ENCODE peak calls at places on chromosomes 3 and 15, in four cellular contexts. F is neuronal stem cell, I is SK-N-SH, T is ovary. E is an unnamed sample. For H3K4me1, the result is how much of the 10 kb centered on the place peaks cover.

GRCh38 chr3:108283006-108283405 is 13.3 kb upstream of the HHLA2 start:
- DNase-seq in F (no peak), T (no peak), I (no peak), E (no peak)

GRCh38 chr15:31977812-31978662 is 52.3 kb upstream of the CHRNA7 start:
- DNase-seq in T (peak), I (peak), F (peak), E (peak)

GRCh38 chr15:79299836-79300235 is 11.1 kb upstream of the TMED3 start:
- DNase-seq in I (no peak), T (no peak), F (no peak), E (no peak)

GRCh38 chr15:66922608-66923007 is 142.8 kb upstream of the SMAD3 start:
- DNase-seq in T (no peak), I (no peak), F (no peak), E (no peak)

GRCh38 chr3:160193644-160194192 is 31.5 kb upstream of the C3orf80 start:
- DNase-seq in F (no peak), I (no peak), T (no peak), E (no peak)

GRCh38 chr15:31379042-31379441 is 52.4 kb downstream of the KLF13 start:
- DNase-seq in T (no peak), F (no peak), I (no peak), E (no peak)

GRCh38 chr15:48473667-48474066 is 142.4 kb downstream of the DUT start:
- DNase-seq in I (no peak), T (no peak), F (no peak), E (no peak)

GRCh38 chr3:127757979-127758378 is 64.3 kb downstream of the MGLL start:
- DNase-seq in F (no peak), T (no peak), I (no peak), E (no peak)

GRCh38 chr15:64009798-64010241 is 36.5 kb downstream of the DAPK2 start:
- DNase-seq in T (no peak), I (no peak), F (no peak), E (no peak)

GRCh38 chr3:173690542-173690941 is 293.0 kb downstream of the NLGN1 start:
- DNase-seq in T (no peak), I (no peak), F (no peak), E (no peak)

GRCh38 chr3:38986901-38987300 is 64.8 kb downstream of the SCN11A start:
- DNase-seq in T (no peak), F (no peak), I (no peak), E (no peak)

GRCh38 chr3:127722928-127723603 is 50.3 kb downstream of the ABTB1 start:
- DNase-seq in T (peak), I (peak), F (peak), E (no peak)

GRCh38 chr3:10370429-10370828 is 49.5 kb upstream of the SEC13 start:
- DNase-seq in T (no peak), I (peak), F (no peak), E (no peak)

GRCh38 chr3:38397320-38397719 is 50.7 kb downstream of the XYLB start:
- DNase-seq in T (no peak), I (no peak), F (peak), E (no peak)

DNA sequence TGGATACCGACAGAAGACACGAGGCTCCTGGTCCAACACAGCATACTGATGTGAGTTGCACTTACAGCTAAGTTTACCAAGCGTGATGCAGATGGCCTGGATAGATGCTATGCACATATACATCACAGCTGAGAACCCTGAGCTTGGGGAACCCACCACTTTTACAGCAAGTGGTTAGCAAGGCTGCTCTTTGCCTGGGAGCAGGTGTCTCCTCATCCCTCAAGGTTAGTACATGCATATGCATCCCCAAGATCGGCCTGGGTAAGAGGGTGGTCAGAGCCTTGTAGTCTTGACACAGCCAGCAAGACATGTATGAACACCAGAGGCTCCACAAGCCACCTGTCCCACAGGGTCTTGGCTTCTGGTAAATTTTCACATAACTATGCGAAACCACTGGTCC is 28.3 kb downstream of the LRRC2 start:
- DNase-seq in F (no peak), T (no peak), I (no peak), E (no peak)
- H3K4me1 ChIP-seq in F (under half), T (under half), I (under half), E (under half)

GRCh38 chr3:99921377-99921695 is 103.7 kb downstream of the CMSS1 start:
- DNase-seq in F (no peak), I (no peak), T (no peak), E (no peak)
- H3K4me1 ChIP-seq in F (under half), I (under half), T (under half), E (under half)

DNA sequence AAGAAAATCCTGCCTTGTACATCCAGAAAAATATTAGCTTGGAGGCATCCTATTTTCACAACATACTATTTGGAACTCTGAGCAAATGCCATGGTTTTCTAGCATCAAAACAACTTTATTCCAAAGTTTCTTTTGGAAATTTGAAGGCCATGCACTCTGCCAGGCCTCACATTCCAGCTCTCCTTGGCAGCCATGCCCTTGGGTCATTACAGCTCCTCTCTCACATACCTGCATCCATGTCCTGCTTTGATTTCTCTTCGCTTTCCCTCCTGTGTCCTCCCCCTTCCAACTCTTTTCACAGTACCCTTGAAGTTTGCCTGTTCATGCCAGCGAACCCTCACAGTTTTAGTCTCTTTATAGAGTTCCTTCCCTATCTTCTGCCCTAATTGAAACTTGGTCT is 70.9 kb upstream of the TPRG1 start:
- DNase-seq in T (no peak), F (no peak), I (no peak), E (no peak)
- H3K4me1 ChIP-seq in T (under half), F (under half), I (under half), E (under half)

GRCh38 chr3:134326126-134326525 is 48.1 kb downstream of the AMOTL2 start:
- DNase-seq in T (no peak), F (no peak), I (no peak), E (no peak)
- H3K4me1 ChIP-seq in T (under half), F (under half), I (under half), E (under half)

GRCh38 chr3:100271522-100271921 is 10.7 kb downstream of the TBC1D23 start:
- DNase-seq in I (no peak), T (no peak), F (no peak), E (no peak)
- H3K4me1 ChIP-seq in I (under half), T (under half), F (under half), E (under half)

GRCh38 chr15:40439461-40440299 is 1.1 kb upstream of the BAHD1 start:
- DNase-seq in F (no peak), I (peak), T (peak), E (peak)

GRCh38 chr15:40441736-40442531 is 1.2 kb downstream of the BAHD1 start:
- DNase-seq in T (peak), F (no peak), I (peak), E (peak)

GRCh38 chr15:40440300-40441011 is at the start of gene BAHD1:
- DNase-seq in F (peak), T (peak), I (peak), E (peak)

GRCh38 chr15:40443255-40443654 is 2.5 kb downstream of the BAHD1 start:
- DNase-seq in T (no peak), F (no peak), I (no peak), E (no peak)

DNA sequence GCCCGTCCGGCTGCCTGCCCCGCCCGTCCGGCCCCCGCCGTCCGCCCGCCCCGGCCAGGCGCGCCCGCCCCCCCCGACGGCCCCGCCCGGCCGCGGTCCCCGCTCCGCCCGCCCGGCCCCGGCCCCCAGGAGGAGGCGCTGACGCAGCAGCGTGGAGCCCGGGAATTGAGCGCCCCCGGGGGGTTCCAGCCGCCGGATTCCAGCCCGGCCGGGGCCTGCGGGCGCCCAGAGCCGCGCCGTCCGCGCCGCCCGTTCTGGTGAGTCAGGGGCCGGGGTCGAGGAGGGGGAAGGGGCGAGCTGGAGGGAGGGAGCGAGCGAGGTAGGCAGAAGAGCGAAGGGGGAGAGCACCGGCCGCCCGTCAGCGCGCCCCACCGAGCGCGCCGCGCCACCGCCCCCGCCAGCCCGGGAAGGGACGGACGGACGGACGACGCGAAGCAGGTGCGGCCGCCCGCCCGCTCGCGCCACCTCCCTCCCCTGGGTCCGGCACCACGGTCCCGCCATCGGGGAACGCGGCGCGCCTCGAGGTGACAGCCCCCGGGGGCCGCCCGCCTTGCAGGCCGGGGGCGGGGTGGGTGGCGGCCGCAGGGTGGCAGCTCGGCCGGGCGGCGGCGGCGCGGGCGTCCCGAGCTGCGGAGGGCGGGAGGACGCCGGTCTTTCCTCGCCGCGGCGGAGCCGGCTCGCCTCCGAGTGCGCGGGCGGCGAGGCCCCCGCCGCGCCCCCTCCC is 421 bp downstream of the BAHD1 start:
- DNase-seq in F (peak), I (no peak), T (no peak), E (no peak)
- H3K4me1 ChIP-seq in F (half or more), I (under half), T (under half), E (half or more)

DNA sequence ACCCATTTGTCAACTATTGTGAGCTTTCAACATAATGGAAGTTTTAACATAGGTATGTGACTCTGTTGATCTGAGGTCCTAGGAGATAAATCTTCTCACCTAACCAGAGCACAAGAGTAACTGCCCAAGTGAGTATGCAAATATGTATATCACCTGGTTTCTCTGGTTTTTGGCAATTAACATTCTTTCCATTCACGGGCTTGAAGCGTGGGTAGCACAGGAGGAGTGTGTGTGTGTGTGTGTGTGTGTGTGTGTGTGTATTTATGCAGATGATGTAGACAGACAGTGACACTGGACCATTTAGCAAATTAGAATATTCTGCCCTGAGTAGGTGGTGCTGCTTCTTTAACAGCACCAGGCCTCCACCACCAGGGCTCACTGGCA is 15.0 kb downstream of the EPHB1 start:
- DNase-seq in I (no peak), F (no peak), T (no peak), E (no peak)
- H3K4me1 ChIP-seq in I (under half), F (under half), T (under half), E (under half)

GRCh38 chr15:98772895-98773294 is 124.6 kb downstream of the IGF1R start:
- DNase-seq in F (no peak), T (no peak), I (no peak), E (no peak)

GRCh38 chr15:98770984-98771383 is 122.6 kb downstream of the IGF1R start:
- DNase-seq in F (no peak), T (no peak), I (no peak), E (no peak)

GRCh38 chr15:98767692-98768091 is 119.4 kb downstream of the IGF1R start:
- DNase-seq in I (no peak), T (no peak), F (no peak), E (no peak)

GRCh38 chr15:98771444-98772059 is 123.2 kb downstream of the IGF1R start:
- DNase-seq in T (no peak), F (no peak), I (no peak), E (no peak)

DNA sequence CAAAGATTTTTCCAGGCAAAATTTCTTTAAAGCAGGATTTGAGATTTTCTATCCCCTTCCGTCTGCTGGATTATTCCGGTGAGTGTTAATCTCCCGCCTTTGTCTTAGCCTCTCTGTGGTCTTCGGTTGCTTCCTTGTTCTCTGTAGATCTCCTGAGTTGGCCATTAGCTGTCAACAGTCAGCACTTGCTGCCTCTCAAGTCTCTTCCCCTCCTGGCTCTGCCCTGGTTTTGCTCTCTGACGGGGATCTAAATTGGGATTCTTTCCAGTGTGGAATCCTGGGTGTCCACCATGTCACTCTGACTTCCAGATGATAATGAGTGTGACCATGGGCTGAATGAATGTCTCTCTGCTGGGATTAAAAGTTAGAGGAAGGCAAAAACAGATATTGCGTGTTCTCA is 121.5 kb downstream of the IGF1R start:
- DNase-seq in T (no peak), F (no peak), I (no peak), E (no peak)
- H3K4me1 ChIP-seq in T (under half), F (under half), I (under half), E (under half)

DNA sequence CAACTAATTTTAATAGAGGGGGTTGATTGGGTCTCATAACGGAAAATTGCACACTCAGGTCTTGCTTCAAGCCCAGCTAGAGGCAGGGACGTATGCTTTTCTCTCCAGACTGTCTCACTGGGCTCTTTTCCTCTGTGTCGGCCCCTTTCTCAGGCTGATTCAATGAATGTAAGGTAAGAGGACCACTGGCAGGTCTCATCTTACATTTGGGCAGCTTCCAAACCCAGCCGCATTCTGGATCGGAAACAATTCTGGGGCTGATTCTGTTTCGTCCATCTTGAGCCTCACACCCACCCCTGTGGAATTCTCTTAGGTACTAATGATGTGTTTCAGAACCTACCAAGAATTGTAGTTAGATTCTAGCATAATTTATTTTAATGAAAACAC is 40.7 kb downstream of the TMEM212 start:
- DNase-seq in I (no peak), F (no peak), T (no peak), E (no peak)
- H3K4me1 ChIP-seq in I (under half), F (under half), T (under half), E (under half)

GRCh38 chr3:172213168-172213567 is 173.8 kb downstream of the FNDC3B start:
- DNase-seq in I (no peak), F (no peak), T (no peak), E (no peak)

GRCh38 chr3:172208586-172209332 is 169.4 kb downstream of the FNDC3B start:
- DNase-seq in F (no peak), I (no peak), T (no peak), E (no peak)

GRCh38 chr3:172210355-172210754 is 171.0 kb downstream of the FNDC3B start:
- DNase-seq in T (no peak), I (no peak), F (no peak), E (no peak)

GRCh38 chr3:172211123-172211522 is 171.7 kb downstream of the FNDC3B start:
- DNase-seq in F (no peak), T (no peak), I (no peak), E (no peak)

GRCh38 chr3:172209333-172210321 is 170.2 kb downstream of the FNDC3B start:
- DNase-seq in T (peak), F (no peak), I (no peak), E (peak)
- H3K4me1 ChIP-seq in T (under half), F (under half), I (under half), E (under half)

E was measured in body of pancreas.